ENCODE peak calls at places on chromosomes 4 and X, in nine cellular contexts. G, X, E, A, Y, Z, D, O and V are unnamed samples.

GRCh38 chr4:177380730-177381287 is 61.4 kb downstream of the AGA start:
- DNase-seq in A (no peak), O (no peak), Z (no peak), D (peak; percentile 65), E (peak; percentile 22), X (no peak), Y (no peak), G (no peak), V (no peak)

GRCh38 chr4:92362002-92362401 is 58.2 kb downstream of the GRID2 start:
- DNase-seq in O (no peak), E (no peak), X (no peak), Z (no peak), D (no peak), A (no peak), G (no peak), Y (no peak), V (no peak)

GRCh38 chr4:178712486-178712885 is 1270.2 kb upstream of the AGA start:
- DNase-seq in D (no peak), Y (no peak), E (no peak), X (no peak), G (no peak), O (no peak), A (no peak), Z (no peak), V (no peak)

GRCh38 chr4:155809835-155810234 is 51.0 kb downstream of the GUCY1B1 start:
- DNase-seq in D (no peak), E (peak; percentile 95), G (peak; percentile 30), Z (no peak), O (peak; percentile 88), Y (peak; percentile 58), X (peak; percentile 92), A (peak; percentile 96), V (peak; percentile 83)

GRCh38 chrX:14915596-14915995 is 42.4 kb downstream of the MOSPD2 start:
- DNase-seq in G (no peak), X (no peak), E (no peak), Y (no peak), A (no peak), D (no peak), O (no peak), Z (no peak), V (no peak)

GRCh38 chr4:3851211-3851610 is 85.0 kb downstream of the ADRA2C start:
- DNase-seq in X (no peak), Z (no peak), D (no peak), Y (no peak), G (no peak), A (no peak), O (peak; percentile 83), E (no peak), V (peak; percentile 70)

GRCh38 chr4:152359208-152360044 is 176.5 kb downstream of the FBXW7 start:
- DNase-seq in X (no peak), E (peak; percentile 6), D (no peak), Y (peak; percentile 3), O (no peak), G (no peak), A (no peak), Z (no peak), V (no peak)

GRCh38 chr4:15714616-15715015 is 11.8 kb downstream of the BST1 start:
- DNase-seq in A (peak; percentile 29), G (no peak), D (no peak), Z (peak; percentile 34), Y (no peak), E (peak; percentile 64), X (peak; percentile 65), O (peak; percentile 61), V (no peak)

GRCh38 chrX:92209936-92210335 is 430.8 kb downstream of the PCDH11X start:
- DNase-seq in Y (no peak), D (no peak), O (no peak), G (no peak), E (no peak), A (no peak), Z (no peak), X (no peak), V (no peak)

GRCh38 chr4:6189511-6189910 is 10.8 kb downstream of the JAKMIP1 start:
- DNase-seq in O (no peak), X (no peak), A (no peak), E (no peak), Y (no peak), D (no peak), Z (no peak), G (no peak), V (no peak)

GRCh38 chrX:154490021-154490413 is 412 bp downstream of the SLC10A3 start:
- DNase-seq in A (peak; percentile 38), D (no peak), X (peak; percentile 61), Y (peak; percentile 29), O (peak; percentile 76), E (peak; percentile 52), Z (no peak), G (no peak), V (peak; percentile 32)

GRCh38 chr4:129453524-129453923 is 357.6 kb downstream of the C4orf33 start:
- DNase-seq in X (no peak), D (no peak), Y (no peak), A (no peak), G (no peak), O (no peak), Z (no peak), E (no peak), V (no peak)

GRCh38 chr4:142719854-142720541 is 126.1 kb downstream of the INPP4B start:
- DNase-seq in X (peak; percentile 45), A (peak; percentile 49), O (peak; percentile 54), Y (peak; percentile 4), Z (no peak), D (no peak), E (peak; percentile 66), G (peak; percentile 16), V (peak; percentile 26)

GRCh38 chrX:74422576-74423288 is 1.4 kb downstream of the SLC16A2 start:
- DNase-seq in A (peak; percentile 71), O (peak; percentile 85), E (peak; percentile 48), G (peak; percentile 47), Z (peak; percentile 39), Y (peak; percentile 40), X (peak; percentile 78), D (no peak), V (peak; percentile 59)

GRCh38 chr4:108272566-108272965 is 103.8 kb upstream of the LEF1 start:
- DNase-seq in E (no peak), D (no peak), O (peak; percentile 23), Z (no peak), Y (no peak), A (peak; percentile 72), G (no peak), X (peak; percentile 1), V (no peak)

GRCh38 chr4:94889961-94890360 is 132.2 kb downstream of the BMPR1B start:
- DNase-seq in O (no peak), X (peak; percentile 90), A (peak; percentile 91), E (peak; percentile 33), Y (no peak), G (no peak), D (no peak), Z (no peak), V (no peak)

GRCh38 chr4:141275834-141276233 is 55.1 kb downstream of the ZNF330 start:
- DNase-seq in Y (no peak), A (peak; percentile 44), G (no peak), D (no peak), Z (no peak), E (peak; percentile 93), X (peak; percentile 87), O (peak; percentile 82), V (peak; percentile 92)

GRCh38 chr4:80787306-80787705 is 243.2 kb upstream of the BMP3 start:
- DNase-seq in D (no peak), X (no peak), A (no peak), E (no peak), O (no peak), G (no peak), Z (no peak), Y (no peak), V (no peak)

GRCh38 chr4:80788798-80789197 is 241.7 kb upstream of the BMP3 start:
- DNase-seq in G (no peak), Z (no peak), E (peak; percentile 8), O (peak; percentile 34), X (peak; percentile 19), A (peak; percentile 52), Y (no peak), D (no peak), V (no peak)

GRCh38 chr4:80790152-80790551 is 240.4 kb upstream of the BMP3 start:
- DNase-seq in G (no peak), X (no peak), Y (no peak), O (no peak), D (no peak), E (no peak), Z (no peak), A (no peak), V (no peak)
- TF ChIP-seq CTCF in G (no peak), X (no peak), Y (no peak), O (no peak), D (no peak), E (no peak), Z (no peak), A (no peak), V (no peak)

DNA sequence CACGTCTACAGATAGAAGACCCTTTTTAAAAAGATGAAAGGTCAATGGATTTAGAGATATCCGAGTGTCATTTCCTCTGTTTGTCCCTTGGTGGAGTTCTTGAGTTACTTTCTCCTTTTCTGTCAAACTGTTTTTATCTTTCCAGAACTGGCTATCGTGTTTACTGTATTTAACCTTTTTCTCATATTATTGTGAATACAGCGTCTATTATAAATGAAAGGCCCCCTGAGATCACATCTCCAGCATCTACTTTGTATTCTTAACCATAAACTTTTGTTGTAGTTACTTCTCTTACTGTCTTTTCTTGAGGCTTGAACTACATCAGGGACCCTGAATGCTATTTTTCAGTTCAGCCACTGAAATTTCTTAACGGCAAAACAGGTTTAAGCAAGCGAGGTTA is 4.0 kb upstream of the PCDH7 start:
- DNase-seq in A (peak; percentile 64), X (peak; percentile 50), D (no peak), Z (no peak), Y (peak; percentile 43), O (peak; percentile 53), E (peak; percentile 51), G (peak; percentile 32), V (peak; percentile 22)
- TF ChIP-seq CTCF in A (peak; percentile 59), X (peak; percentile 56), D (no peak), Z (no peak), Y (peak; percentile 3), O (peak; percentile 38), E (peak; percentile 51), G (peak; percentile 25), V (peak; percentile 66)

DNA sequence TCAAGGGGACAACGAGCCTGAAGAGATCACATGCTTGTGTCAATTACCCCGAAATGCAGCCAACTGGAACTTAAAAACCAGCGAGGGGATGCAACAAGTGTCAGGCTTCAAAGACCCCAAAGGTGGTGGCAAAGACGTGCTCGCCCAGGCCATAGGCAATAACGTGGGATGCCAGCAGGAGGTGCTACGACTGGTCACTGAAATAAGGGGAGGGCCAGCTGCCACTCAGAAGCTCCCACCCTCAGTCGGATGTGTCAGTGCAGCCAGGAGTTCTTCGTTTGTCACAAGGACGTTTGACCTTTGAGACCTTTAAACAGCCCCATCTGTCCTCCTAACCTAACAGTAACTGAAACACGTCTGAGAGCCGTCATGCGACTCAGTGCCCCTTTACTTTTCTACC is 556.8 kb upstream of the PCDH10 start:
- DNase-seq in E (no peak), Y (no peak), O (no peak), D (no peak), X (no peak), Z (no peak), A (no peak), G (no peak), V (no peak)
- TF ChIP-seq CTCF in E (no peak), Y (no peak), O (no peak), D (peak; percentile 48), X (no peak), Z (no peak), A (no peak), G (no peak), V (no peak)

DNA sequence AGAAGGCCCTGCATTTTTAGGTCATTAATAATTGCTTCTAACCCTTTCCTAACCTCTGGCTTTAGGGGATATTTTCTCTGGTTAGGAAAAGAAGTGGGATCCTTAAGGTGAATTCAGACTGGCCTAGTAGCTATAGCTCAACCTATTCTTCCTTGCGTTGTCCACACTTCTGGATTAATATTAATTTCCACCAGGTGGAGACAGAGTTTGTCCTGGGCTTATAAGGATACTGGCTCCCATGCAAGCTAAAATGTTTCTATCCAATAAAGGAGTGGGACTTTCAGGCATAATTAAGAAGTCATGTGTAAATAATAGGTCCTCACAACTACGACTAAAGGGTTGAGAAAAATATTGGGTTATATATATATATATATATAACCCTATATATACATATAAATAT is 860.0 kb upstream of the POU3F4 start:
- DNase-seq in A (peak; percentile 50), E (peak; percentile 6), G (no peak), O (no peak), X (no peak), Y (no peak), Z (no peak), D (no peak), V (no peak)
- TF ChIP-seq CTCF in A (peak; percentile 42), E (no peak), G (no peak), O (no peak), X (no peak), Y (no peak), Z (no peak), D (no peak), V (no peak)